ENCODE peak calls at places on chromosomes 11 and 22, in seven cellular contexts. I is colonic mucosa, X is fibroblast of lung, H is SK-N-SH, N is kidney, L is HepG2, E is mammary epithelial cell. Z is an unnamed sample.

GRCh38 chr22:44181033-44181911 is 547 bp downstream of the PARVG start:
- DNase-seq in H (no peak), N (peak), E (no peak), X (peak), I (peak), L (no peak), Z (no peak)

GRCh38 chr22:45499746-45500145 is 2.9 kb upstream of the FBLN1 start:
- DNase-seq in E (no peak), H (no peak), L (no peak), I (no peak), N (peak), X (no peak), Z (no peak)

GRCh38 chr11:46050065-46050464 is 71.2 kb downstream of the PHF21A start:
- DNase-seq in N (no peak), I (no peak), E (peak), X (peak), L (peak), H (no peak), Z (peak)

GRCh38 chr11:119222308-119222707 is 16.2 kb downstream of the CBL start:
- DNase-seq in N (no peak), E (no peak), L (no peak), X (peak), H (peak), I (no peak), Z (peak)

GRCh38 chr22:35761037-35761436 is 43.4 kb downstream of the APOL5 start:
- DNase-seq in H (peak), I (no peak), X (no peak), E (no peak), L (peak), N (no peak), Z (no peak)

GRCh38 chr22:27420817-27421361 is 380.7 kb downstream of the MN1 start:
- DNase-seq in L (no peak), H (no peak), N (peak), I (peak), E (peak), X (peak), Z (peak)

GRCh38 chr11:43735931-43736330 is 55.4 kb downstream of the HSD17B12 start:
- DNase-seq in N (no peak), H (no peak), I (no peak), E (peak), X (peak), L (no peak), Z (peak)

GRCh38 chr11:100687032-100687629 is at the start of gene ARHGAP42:
- DNase-seq in H (peak), I (peak), L (peak), E (peak), X (peak), N (peak), Z (peak)

GRCh38 chr11:64745523-64746328 is 1.8 kb upstream of the RASGRP2 start:
- DNase-seq in L (no peak), X (peak), I (peak), E (no peak), N (peak), H (peak), Z (peak)

GRCh38 chr11:48675945-48676344 is 187.4 kb downstream of the OR4A47 start:
- DNase-seq in H (no peak), N (no peak), X (no peak), I (no peak), E (no peak), L (no peak), Z (no peak)

GRCh38 chr11:613369-613968 is 2.3 kb downstream of the IRF7 start:
- DNase-seq in I (peak), N (peak), X (peak), E (peak), L (no peak), H (peak), Z (peak)

GRCh38 chr11:12005061-12005460 is 3.4 kb downstream of the DKK3 start:
- DNase-seq in H (no peak), N (no peak), I (no peak), E (no peak), L (no peak), X (no peak), Z (no peak)

GRCh38 chr22:18035740-18036139 is 11.4 kb upstream of the MICAL3 start:
- DNase-seq in H (peak), E (peak), X (peak), I (no peak), L (peak), N (peak), Z (no peak)

GRCh38 chr11:59610289-59610688 is 5.3 kb downstream of the OSBP start:
- DNase-seq in N (no peak), E (no peak), L (no peak), I (no peak), X (no peak), H (no peak), Z (no peak)

GRCh38 chr22:37529652-37530345 is 10.6 kb upstream of the CARD10 start:
- DNase-seq in I (peak), E (no peak), L (no peak), X (no peak), H (peak), N (peak), Z (no peak)

GRCh38 chr22:50318356-50318697 is 8.5 kb downstream of the DENND6B start:
- DNase-seq in X (no peak), E (no peak), L (no peak), I (no peak), H (peak), N (no peak), Z (no peak)

GRCh38 chr11:6619021-6619745 is at the start of gene TPP1:
- DNase-seq in I (peak), L (peak), H (peak), X (peak), E (peak), N (peak), Z (peak)

GRCh38 chr22:45271667-45272188 is 13.0 kb upstream of the UPK3A start:
- DNase-seq in L (peak), H (no peak), N (peak), I (no peak), X (no peak), E (no peak), Z (peak)

GRCh38 chr11:44310456-44311272 is 725 bp upstream of the ALX4 start:
- DNase-seq in I (no peak), L (no peak), N (no peak), E (no peak), X (no peak), H (peak), Z (no peak)

GRCh38 chr11:65418681-65419459 is 3.7 kb upstream of the NEAT1 start:
- DNase-seq in E (peak), N (peak), H (peak), L (peak), X (peak), I (peak), Z (peak)

GRCh38 chr11:112453601-112454577 is 193.2 kb upstream of the PLET1 start:
- DNase-seq in X (peak), H (peak), E (peak), L (peak), I (peak), N (no peak), Z (peak)

GRCh38 chr11:56700919-56701485 is 2.1 kb downstream of the OR9G1 start:
- DNase-seq in X (no peak), I (no peak), N (no peak), H (no peak), E (no peak), L (no peak), Z (no peak)

GRCh38 chr22:30245181-30245984 is 1.2 kb downstream of the LIF start:
- DNase-seq in E (peak), N (no peak), I (peak), X (no peak), H (no peak), L (peak), Z (no peak)

GRCh38 chr11:123020968-123021367 is 39.3 kb upstream of the BSX start:
- DNase-seq in X (peak), H (peak), E (peak), L (peak), N (no peak), I (no peak), Z (peak)

GRCh38 chr11:79547256-79547655 is 106.4 kb upstream of the TENM4 start:
- DNase-seq in I (no peak), E (no peak), H (no peak), L (no peak), N (no peak), X (peak), Z (no peak)

GRCh38 chr22:28855355-28856094 is 27.8 kb upstream of the ZNRF3 start:
- DNase-seq in H (peak), L (peak), X (peak), I (peak), E (peak), N (no peak), Z (peak)

GRCh38 chr11:107683807-107684206 is 28.0 kb downstream of the SLN start:
- DNase-seq in X (no peak), I (no peak), L (no peak), H (peak), N (no peak), E (peak), Z (no peak)

DNA sequence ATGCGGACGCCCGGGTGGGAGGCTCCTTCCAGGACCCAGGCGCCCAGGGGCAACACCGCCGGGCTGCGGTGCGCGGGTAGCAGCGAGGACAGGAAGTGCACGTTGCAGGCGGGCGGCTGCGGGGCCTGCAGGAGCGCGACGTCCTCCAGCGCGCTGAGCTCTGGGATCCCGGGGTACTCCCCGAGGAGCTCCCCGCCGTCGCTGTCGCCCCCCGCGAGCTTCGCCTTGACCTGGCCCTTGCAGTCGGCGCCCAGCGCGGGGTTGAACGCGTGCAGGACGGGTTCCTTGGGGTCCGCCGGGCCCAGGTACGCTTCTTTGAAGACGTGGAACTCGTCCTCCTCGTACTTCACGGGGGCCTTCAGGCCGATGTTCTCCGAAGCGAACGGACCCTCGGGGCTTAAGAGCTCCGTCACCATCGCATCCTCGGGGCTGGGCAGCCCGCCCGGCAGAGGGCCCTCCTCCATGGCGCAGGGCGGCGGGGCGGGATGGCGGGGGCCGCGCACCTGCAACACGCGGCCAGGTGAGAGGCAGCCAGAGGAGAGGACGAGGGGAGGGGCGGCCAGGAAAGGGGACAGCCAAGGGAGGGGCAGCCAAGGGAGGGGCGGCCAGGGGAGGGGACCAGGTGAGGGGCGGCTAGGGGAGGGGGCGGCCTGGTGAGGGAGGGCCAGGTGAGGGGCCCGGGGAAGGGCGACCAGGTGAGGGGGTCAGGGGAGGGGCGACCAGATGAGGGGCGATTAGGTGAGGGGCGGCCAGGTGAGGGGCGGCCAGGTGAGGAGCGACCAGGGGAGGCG is 928 bp downstream of the TESMIN start:
- DNase-seq in E (no peak), H (no peak), L (no peak), I (no peak), X (no peak), N (peak), Z (no peak)
- H3K4me3 ChIP-seq in E (no peak), H (no peak), L (no peak), I (peak), X (no peak), N (no peak), Z (no peak)

DNA sequence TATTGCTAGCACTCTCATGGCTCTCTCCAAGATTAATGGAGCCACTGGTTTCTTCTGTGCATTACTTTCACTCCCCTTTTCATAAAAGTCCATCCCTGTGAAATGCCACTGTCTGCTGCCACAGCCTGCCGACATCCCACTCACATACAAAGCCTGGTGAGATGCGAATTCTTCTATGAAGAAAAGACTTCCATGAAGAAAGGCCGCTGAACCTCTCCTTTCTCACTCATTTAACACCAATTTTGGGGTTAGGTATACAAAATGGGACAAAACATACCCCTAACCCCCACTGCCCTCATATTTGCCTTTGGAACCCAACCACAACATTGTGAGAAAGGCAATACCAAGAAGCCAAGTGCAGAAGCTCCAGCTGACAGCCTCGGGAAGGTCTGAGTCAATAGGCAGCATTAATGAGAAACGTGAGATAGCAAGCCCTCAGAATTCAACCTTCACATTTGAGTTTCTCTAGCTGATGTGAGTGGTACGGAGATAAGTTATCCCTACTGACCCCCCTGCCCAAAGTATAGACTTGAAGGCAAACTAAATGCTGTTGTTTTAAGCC is 156.4 kb downstream of the ATG16L2 start:
- DNase-seq in E (no peak), N (no peak), H (no peak), I (no peak), X (peak), L (no peak), Z (no peak)
- H3K9ac ChIP-seq in E (no peak), N (no peak), H (no peak), I (no peak), X (no peak), L (no peak), Z (peak)

GRCh38 chr11:62024975-62025374 is 57.5 kb upstream of the FTH1 start:
- DNase-seq in N (no peak), X (no peak), I (no peak), L (peak), E (no peak), H (no peak), Z (no peak)
- H3K4me3 ChIP-seq in N (no peak), X (no peak), I (no peak), L (peak), E (no peak), H (no peak), Z (peak)

GRCh38 chr22:42281706-42282251 is 11.3 kb upstream of the TCF20 start:
- DNase-seq in H (no peak), N (peak), E (no peak), X (no peak), L (no peak), I (no peak), Z (no peak)

GRCh38 chr22:42283288-42284229 is 13.1 kb upstream of the TCF20 start:
- DNase-seq in N (peak), X (peak), H (peak), L (no peak), I (no peak), E (no peak), Z (peak)

GRCh38 chr22:42284230-42284591 is 13.8 kb upstream of the TCF20 start:
- DNase-seq in L (no peak), X (no peak), H (no peak), E (no peak), I (no peak), N (no peak), Z (no peak)

GRCh38 chr22:42282252-42282942 is 11.9 kb upstream of the TCF20 start:
- DNase-seq in E (no peak), X (no peak), I (no peak), N (peak), H (no peak), L (peak), Z (no peak)

GRCh38 chr22:42282943-42283287 is 12.5 kb upstream of the TCF20 start:
- DNase-seq in X (no peak), N (no peak), H (no peak), I (no peak), E (no peak), L (no peak), Z (no peak)
- H3K9ac ChIP-seq in X (no peak), N (no peak), H (no peak), I (peak), E (no peak), L (no peak), Z (no peak)

DNA sequence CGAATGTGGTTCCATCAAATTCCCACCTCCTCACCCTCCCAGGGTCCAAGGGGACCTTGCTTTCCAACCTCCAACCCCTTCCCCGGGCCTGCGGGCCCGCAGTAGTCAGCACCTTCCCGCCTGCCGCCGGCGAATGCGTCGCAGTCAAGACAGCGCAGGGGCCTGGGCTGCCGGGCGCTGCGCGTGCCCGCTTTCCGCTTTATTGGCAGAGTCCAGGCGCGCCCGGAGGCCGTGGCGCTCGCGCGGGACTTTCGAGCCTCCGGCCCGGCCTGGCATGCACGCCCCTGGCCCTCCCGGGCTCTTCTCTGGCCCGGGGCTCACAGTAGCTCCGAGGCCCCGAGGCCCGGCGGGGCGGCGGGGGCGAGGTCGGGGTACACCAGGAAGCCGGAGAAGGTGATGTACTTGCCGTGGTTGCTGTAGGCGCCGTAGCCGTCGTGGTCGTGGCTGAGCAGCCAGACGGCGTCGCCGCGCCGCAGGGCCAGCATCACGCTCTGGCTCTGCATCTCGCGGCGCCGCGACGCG is 3.1 kb downstream of the FAM180B start:
- DNase-seq in N (peak), I (no peak), X (no peak), L (no peak), H (no peak), E (no peak), Z (no peak)
- H3K4me3 ChIP-seq in N (no peak), I (peak), X (no peak), L (no peak), H (no peak), E (no peak), Z (no peak)

GRCh38 chr22:34437140-34437539 is 516.9 kb upstream of the LARGE1 start:
- DNase-seq in X (no peak), H (no peak), E (peak), I (no peak), L (no peak), N (no peak), Z (no peak)
- H3K9ac ChIP-seq in X (no peak), H (no peak), E (no peak), I (no peak), L (no peak), N (no peak), Z (no peak)

Z was measured in adipocyte.